ENCODE peak calls at places on chromosomes 5 and 9, in eight cellular contexts. One of them, this sample, is unnamed.

GRCh38 chr9:114454652-114455051 is 50.6 kb downstream of the WHRN start:
- DNase-seq in neural progenitor cell: no peak
- DNase-seq in RCC 7860: no peak
- DNase-seq in NCI-H2029 treated with DMSO at 0.1 percent for 48 hours: no peak
- DNase-seq in activated gamma-delta T cell treated with Interleukin-2 at 50 U/mL for 16 hours: no peak
- DNase-seq in mammary epithelial cell: no peak
- DNase-seq in activated T-cell treated with anti-CD3 and anti-CD28 coated beads for 1 hour: no peak
- DNase-seq in hypothalamus: no peak
- DNase-seq in this sample: no peak

GRCh38 chr5:142152383-142152730 is 43.8 kb downstream of the NDFIP1 start:
- DNase-seq in neural progenitor cell: peak
- DNase-seq in RCC 7860: no peak
- DNase-seq in NCI-H2029 treated with DMSO at 0.1 percent for 48 hours: no peak
- DNase-seq in activated gamma-delta T cell treated with Interleukin-2 at 50 U/mL for 16 hours: no peak
- DNase-seq in mammary epithelial cell: no peak
- DNase-seq in activated T-cell treated with anti-CD3 and anti-CD28 coated beads for 1 hour: no peak
- DNase-seq in hypothalamus: no peak
- DNase-seq in this sample: no peak

GRCh38 chr9:95087659-95088242 is 229.8 kb downstream of the FANCC start:
- DNase-seq in neural progenitor cell: no peak
- DNase-seq in RCC 7860: no peak
- DNase-seq in NCI-H2029 treated with DMSO at 0.1 percent for 48 hours: peak
- DNase-seq in activated gamma-delta T cell treated with Interleukin-2 at 50 U/mL for 16 hours: no peak
- DNase-seq in mammary epithelial cell: peak
- DNase-seq in activated T-cell treated with anti-CD3 and anti-CD28 coated beads for 1 hour: no peak
- DNase-seq in hypothalamus: no peak
- DNase-seq in this sample: peak

GRCh38 chr5:172173771-172174170 is 14.3 kb downstream of the STK10 start:
- DNase-seq in neural progenitor cell: no peak
- DNase-seq in RCC 7860: peak
- DNase-seq in NCI-H2029 treated with DMSO at 0.1 percent for 48 hours: no peak
- DNase-seq in activated gamma-delta T cell treated with Interleukin-2 at 50 U/mL for 16 hours: peak
- DNase-seq in mammary epithelial cell: peak
- DNase-seq in activated T-cell treated with anti-CD3 and anti-CD28 coated beads for 1 hour: no peak
- DNase-seq in hypothalamus: no peak
- DNase-seq in this sample: peak

GRCh38 chr5:38789777-38790176 is 56.0 kb upstream of the OSMR start:
- DNase-seq in neural progenitor cell: no peak
- DNase-seq in RCC 7860: no peak
- DNase-seq in NCI-H2029 treated with DMSO at 0.1 percent for 48 hours: no peak
- DNase-seq in activated gamma-delta T cell treated with Interleukin-2 at 50 U/mL for 16 hours: no peak
- DNase-seq in mammary epithelial cell: no peak
- DNase-seq in activated T-cell treated with anti-CD3 and anti-CD28 coated beads for 1 hour: no peak
- DNase-seq in hypothalamus: no peak
- DNase-seq in this sample: no peak

GRCh38 chr5:157266286-157267007 is 524 bp downstream of the CYFIP2 start:
- DNase-seq in neural progenitor cell: peak
- DNase-seq in RCC 7860: no peak
- DNase-seq in NCI-H2029 treated with DMSO at 0.1 percent for 48 hours: no peak
- DNase-seq in activated gamma-delta T cell treated with Interleukin-2 at 50 U/mL for 16 hours: peak
- DNase-seq in mammary epithelial cell: no peak
- DNase-seq in activated T-cell treated with anti-CD3 and anti-CD28 coated beads for 1 hour: no peak
- DNase-seq in hypothalamus: no peak
- DNase-seq in this sample: no peak

GRCh38 chr5:68423154-68423811 is 207.7 kb downstream of the PIK3R1 start:
- DNase-seq in neural progenitor cell: no peak
- DNase-seq in RCC 7860: peak
- DNase-seq in NCI-H2029 treated with DMSO at 0.1 percent for 48 hours: no peak
- DNase-seq in activated gamma-delta T cell treated with Interleukin-2 at 50 U/mL for 16 hours: no peak
- DNase-seq in mammary epithelial cell: no peak
- DNase-seq in activated T-cell treated with anti-CD3 and anti-CD28 coated beads for 1 hour: no peak
- DNase-seq in hypothalamus: no peak
- DNase-seq in this sample: no peak

GRCh38 chr5:1792842-1793266 is 6.8 kb downstream of the MRPL36 start:
- DNase-seq in neural progenitor cell: no peak
- DNase-seq in RCC 7860: peak
- DNase-seq in NCI-H2029 treated with DMSO at 0.1 percent for 48 hours: no peak
- DNase-seq in activated gamma-delta T cell treated with Interleukin-2 at 50 U/mL for 16 hours: peak
- DNase-seq in mammary epithelial cell: peak
- DNase-seq in activated T-cell treated with anti-CD3 and anti-CD28 coated beads for 1 hour: peak
- DNase-seq in hypothalamus: no peak
- DNase-seq in this sample: peak

GRCh38 chr5:73214921-73215490 is 42.0 kb downstream of the TMEM174 start:
- DNase-seq in neural progenitor cell: peak
- DNase-seq in RCC 7860: no peak
- DNase-seq in NCI-H2029 treated with DMSO at 0.1 percent for 48 hours: peak
- DNase-seq in activated gamma-delta T cell treated with Interleukin-2 at 50 U/mL for 16 hours: no peak
- DNase-seq in mammary epithelial cell: no peak
- DNase-seq in activated T-cell treated with anti-CD3 and anti-CD28 coated beads for 1 hour: no peak
- DNase-seq in hypothalamus: no peak
- DNase-seq in this sample: no peak

GRCh38 chr9:112925058-112925641 is 34.5 kb upstream of the SLC46A2 start:
- DNase-seq in neural progenitor cell: peak
- DNase-seq in RCC 7860: peak
- DNase-seq in NCI-H2029 treated with DMSO at 0.1 percent for 48 hours: peak
- DNase-seq in activated gamma-delta T cell treated with Interleukin-2 at 50 U/mL for 16 hours: no peak
- DNase-seq in mammary epithelial cell: peak
- DNase-seq in activated T-cell treated with anti-CD3 and anti-CD28 coated beads for 1 hour: no peak
- DNase-seq in hypothalamus: no peak
- DNase-seq in this sample: peak

GRCh38 chr5:133119233-133119711 is 67.5 kb downstream of the HSPA4 start:
- DNase-seq in neural progenitor cell: no peak
- DNase-seq in RCC 7860: no peak
- DNase-seq in NCI-H2029 treated with DMSO at 0.1 percent for 48 hours: no peak
- DNase-seq in activated gamma-delta T cell treated with Interleukin-2 at 50 U/mL for 16 hours: no peak
- DNase-seq in mammary epithelial cell: no peak
- DNase-seq in activated T-cell treated with anti-CD3 and anti-CD28 coated beads for 1 hour: no peak
- DNase-seq in hypothalamus: no peak
- DNase-seq in this sample: no peak

GRCh38 chr9:131017067-131017466 is 8.1 kb downstream of the LAMC3 start:
- DNase-seq in neural progenitor cell: no peak
- DNase-seq in RCC 7860: no peak
- DNase-seq in NCI-H2029 treated with DMSO at 0.1 percent for 48 hours: no peak
- DNase-seq in activated gamma-delta T cell treated with Interleukin-2 at 50 U/mL for 16 hours: no peak
- DNase-seq in mammary epithelial cell: no peak
- DNase-seq in activated T-cell treated with anti-CD3 and anti-CD28 coated beads for 1 hour: no peak
- DNase-seq in hypothalamus: no peak
- DNase-seq in this sample: no peak

GRCh38 chr9:36450110-36450732 is 50.2 kb upstream of the RNF38 start:
- DNase-seq in neural progenitor cell: peak
- DNase-seq in RCC 7860: no peak
- DNase-seq in NCI-H2029 treated with DMSO at 0.1 percent for 48 hours: peak
- DNase-seq in activated gamma-delta T cell treated with Interleukin-2 at 50 U/mL for 16 hours: no peak
- DNase-seq in mammary epithelial cell: peak
- DNase-seq in activated T-cell treated with anti-CD3 and anti-CD28 coated beads for 1 hour: peak
- DNase-seq in hypothalamus: no peak
- DNase-seq in this sample: peak

GRCh38 chr9:127170049-127170448 is 47.6 kb upstream of the ANGPTL2 start:
- DNase-seq in neural progenitor cell: no peak
- DNase-seq in RCC 7860: no peak
- DNase-seq in NCI-H2029 treated with DMSO at 0.1 percent for 48 hours: no peak
- DNase-seq in activated gamma-delta T cell treated with Interleukin-2 at 50 U/mL for 16 hours: no peak
- DNase-seq in mammary epithelial cell: no peak
- DNase-seq in activated T-cell treated with anti-CD3 and anti-CD28 coated beads for 1 hour: no peak
- DNase-seq in hypothalamus: no peak
- DNase-seq in this sample: no peak

GRCh38 chr9:106482733-106483132 is 380.2 kb upstream of the ZNF462 start:
- DNase-seq in neural progenitor cell: no peak
- DNase-seq in RCC 7860: no peak
- DNase-seq in NCI-H2029 treated with DMSO at 0.1 percent for 48 hours: no peak
- DNase-seq in activated gamma-delta T cell treated with Interleukin-2 at 50 U/mL for 16 hours: no peak
- DNase-seq in mammary epithelial cell: peak
- DNase-seq in activated T-cell treated with anti-CD3 and anti-CD28 coated beads for 1 hour: no peak
- DNase-seq in hypothalamus: no peak
- DNase-seq in this sample: peak

GRCh38 chr9:19174127-19174921 is 47.0 kb upstream of the PLIN2 start:
- DNase-seq in neural progenitor cell: peak
- DNase-seq in RCC 7860: peak
- DNase-seq in NCI-H2029 treated with DMSO at 0.1 percent for 48 hours: no peak
- DNase-seq in activated gamma-delta T cell treated with Interleukin-2 at 50 U/mL for 16 hours: no peak
- DNase-seq in mammary epithelial cell: peak
- DNase-seq in activated T-cell treated with anti-CD3 and anti-CD28 coated beads for 1 hour: no peak
- DNase-seq in hypothalamus: no peak
- DNase-seq in this sample: peak

GRCh38 chr9:112785981-112786380 is 35.4 kb downstream of the SNX30 start:
- DNase-seq in neural progenitor cell: no peak
- DNase-seq in RCC 7860: peak
- DNase-seq in NCI-H2029 treated with DMSO at 0.1 percent for 48 hours: no peak
- DNase-seq in activated gamma-delta T cell treated with Interleukin-2 at 50 U/mL for 16 hours: no peak
- DNase-seq in mammary epithelial cell: no peak
- DNase-seq in activated T-cell treated with anti-CD3 and anti-CD28 coated beads for 1 hour: no peak
- DNase-seq in hypothalamus: no peak
- DNase-seq in this sample: no peak

GRCh38 chr5:91103353-91104061 is 279.6 kb downstream of the ARRDC3 start:
- DNase-seq in neural progenitor cell: no peak
- DNase-seq in RCC 7860: no peak
- DNase-seq in NCI-H2029 treated with DMSO at 0.1 percent for 48 hours: no peak
- DNase-seq in activated gamma-delta T cell treated with Interleukin-2 at 50 U/mL for 16 hours: no peak
- DNase-seq in mammary epithelial cell: peak
- DNase-seq in activated T-cell treated with anti-CD3 and anti-CD28 coated beads for 1 hour: no peak
- DNase-seq in hypothalamus: no peak
- DNase-seq in this sample: peak

GRCh38 chr9:36192196-36192595 is 1.5 kb downstream of the CLTA start:
- DNase-seq in neural progenitor cell: peak
- DNase-seq in RCC 7860: peak
- DNase-seq in NCI-H2029 treated with DMSO at 0.1 percent for 48 hours: no peak
- DNase-seq in activated gamma-delta T cell treated with Interleukin-2 at 50 U/mL for 16 hours: no peak
- DNase-seq in mammary epithelial cell: no peak
- DNase-seq in activated T-cell treated with anti-CD3 and anti-CD28 coated beads for 1 hour: no peak
- DNase-seq in hypothalamus: no peak
- DNase-seq in this sample: no peak

GRCh38 chr9:135711411-135711810 is 9.4 kb downstream of the KCNT1 start:
- DNase-seq in neural progenitor cell: no peak
- DNase-seq in RCC 7860: no peak
- DNase-seq in NCI-H2029 treated with DMSO at 0.1 percent for 48 hours: no peak
- DNase-seq in activated gamma-delta T cell treated with Interleukin-2 at 50 U/mL for 16 hours: no peak
- DNase-seq in mammary epithelial cell: no peak
- DNase-seq in activated T-cell treated with anti-CD3 and anti-CD28 coated beads for 1 hour: no peak
- DNase-seq in hypothalamus: no peak
- DNase-seq in this sample: no peak

GRCh38 chr5:126594676-126595485 is at the start of gene ALDH7A1:
- DNase-seq in neural progenitor cell: peak
- DNase-seq in RCC 7860: peak
- DNase-seq in NCI-H2029 treated with DMSO at 0.1 percent for 48 hours: peak
- DNase-seq in activated gamma-delta T cell treated with Interleukin-2 at 50 U/mL for 16 hours: peak
- DNase-seq in mammary epithelial cell: peak
- DNase-seq in activated T-cell treated with anti-CD3 and anti-CD28 coated beads for 1 hour: peak
- DNase-seq in hypothalamus: peak
- DNase-seq in this sample: peak

This sample was measured in bronchial epithelial cell.